ENCODE peak calls at places on chromosomes 13 and 19, in eight cellular contexts. R is omental fat pad, S is H9, X is IMR-90, G is H4, Q is mucosa of descending colon, L is ELR, D is small intestine. E is an unnamed sample.

GRCh38 chr19:45428385-45429231 is 4.9 kb upstream of the ERCC1 start:
- DNase-seq in X (peak), D (no peak), L (peak), R (no peak), S (peak), Q (no peak), G (no peak), E (peak)

GRCh38 chr13:24032252-24032651 is 128.3 kb upstream of the SPATA13 start:
- DNase-seq in G (no peak), L (no peak), R (no peak), X (peak), D (no peak), Q (no peak), S (no peak), E (no peak)

GRCh38 chr19:47756627-47756929 is 11.2 kb downstream of the NOP53 start:
- DNase-seq in S (no peak), D (no peak), R (no peak), L (no peak), G (no peak), Q (no peak), X (no peak), E (no peak)

GRCh38 chr13:44618326-44618725 is 42.2 kb upstream of the TSC22D1 start:
- DNase-seq in D (no peak), Q (no peak), L (no peak), G (peak), X (peak), S (no peak), R (no peak), E (no peak)

GRCh38 chr13:25733061-25733491 is 318.7 kb downstream of the SHISA2 start:
- DNase-seq in X (no peak), L (peak), Q (no peak), R (no peak), G (no peak), D (no peak), S (no peak), E (peak)

GRCh38 chr19:18737337-18737953 is 53.7 kb downstream of the COMP start:
- DNase-seq in L (peak), X (peak), G (no peak), S (peak), R (no peak), D (no peak), Q (no peak), E (peak)

GRCh38 chr19:8615813-8616596 is 5.5 kb upstream of the ADAMTS10 start:
- DNase-seq in X (peak), R (peak), G (peak), Q (no peak), L (peak), D (peak), S (peak), E (peak)

GRCh38 chr19:38264486-38265212 is at the start of gene SPINT2:
- DNase-seq in L (no peak), Q (peak), R (no peak), G (no peak), D (no peak), X (no peak), S (peak), E (no peak)

GRCh38 chr13:97030705-97031452 is 36.6 kb upstream of the OXGR1 start:
- DNase-seq in S (no peak), G (peak), D (peak), R (no peak), X (peak), L (peak), Q (no peak), E (peak)